ENCODE peak calls at places on chromosomes 6 and 20, in five cellular contexts. One of them, this sample, is unnamed.

GRCh38 chr20:35768731-35769664 is 2.8 kb upstream of the PHF20 start:
- DNase-seq in OCI-LY7: no peak
- DNase-seq in CD8-positive, alpha-beta T cell: peak
- DNase-seq in stomach: peak
- DNase-seq in bronchial epithelial cell: peak
- DNase-seq in this sample: peak

GRCh38 chr6:68108243-68108835 is 526.7 kb upstream of the ADGRB3 start:
- DNase-seq in OCI-LY7: no peak
- DNase-seq in CD8-positive, alpha-beta T cell: no peak
- DNase-seq in stomach: no peak
- DNase-seq in bronchial epithelial cell: peak
- DNase-seq in this sample: no peak

GRCh38 chr20:31562241-31562640 is 42.8 kb upstream of the ID1 start:
- DNase-seq in OCI-LY7: no peak
- DNase-seq in CD8-positive, alpha-beta T cell: no peak
- DNase-seq in stomach: no peak
- DNase-seq in bronchial epithelial cell: no peak
- DNase-seq in this sample: no peak

GRCh38 chr6:105992315-105992961 is 93.7 kb upstream of the PRDM1 start:
- DNase-seq in OCI-LY7: peak
- DNase-seq in CD8-positive, alpha-beta T cell: peak
- DNase-seq in stomach: peak
- DNase-seq in bronchial epithelial cell: peak
- DNase-seq in this sample: peak

GRCh38 chr6:47288245-47289090 is 21.2 kb downstream of the TNFRSF21 start:
- DNase-seq in OCI-LY7: no peak
- DNase-seq in CD8-positive, alpha-beta T cell: no peak
- DNase-seq in stomach: peak
- DNase-seq in bronchial epithelial cell: no peak
- DNase-seq in this sample: no peak

GRCh38 chr20:15653396-15654207 is 919.6 kb downstream of the KIF16B start:
- DNase-seq in OCI-LY7: no peak
- DNase-seq in CD8-positive, alpha-beta T cell: no peak
- DNase-seq in stomach: no peak
- DNase-seq in bronchial epithelial cell: no peak
- DNase-seq in this sample: no peak

GRCh38 chr20:48789781-48790544 is 37.8 kb downstream of the PREX1 start:
- DNase-seq in OCI-LY7: no peak
- DNase-seq in CD8-positive, alpha-beta T cell: no peak
- DNase-seq in stomach: no peak
- DNase-seq in bronchial epithelial cell: no peak
- DNase-seq in this sample: no peak

GRCh38 chr6:139438775-139439174 is 64.3 kb upstream of the CITED2 start:
- DNase-seq in OCI-LY7: no peak
- DNase-seq in CD8-positive, alpha-beta T cell: no peak
- DNase-seq in stomach: no peak
- DNase-seq in bronchial epithelial cell: no peak
- DNase-seq in this sample: no peak

GRCh38 chr6:87907521-87907920 is 140.1 kb upstream of the SPACA1 start:
- DNase-seq in OCI-LY7: peak
- DNase-seq in CD8-positive, alpha-beta T cell: no peak
- DNase-seq in stomach: no peak
- DNase-seq in bronchial epithelial cell: peak
- DNase-seq in this sample: no peak

GRCh38 chr20:36145877-36146707 is 8.4 kb upstream of the EPB41L1 start:
- DNase-seq in OCI-LY7: peak
- DNase-seq in CD8-positive, alpha-beta T cell: no peak
- DNase-seq in stomach: peak
- DNase-seq in bronchial epithelial cell: no peak
- DNase-seq in this sample: no peak

GRCh38 chr6:34347303-34347702 is 45.2 kb downstream of the NUDT3 start:
- DNase-seq in OCI-LY7: no peak
- DNase-seq in CD8-positive, alpha-beta T cell: no peak
- DNase-seq in stomach: no peak
- DNase-seq in bronchial epithelial cell: no peak
- DNase-seq in this sample: no peak

GRCh38 chr6:21134401-21134800 is 459.1 kb upstream of the SOX4 start:
- DNase-seq in OCI-LY7: no peak
- DNase-seq in CD8-positive, alpha-beta T cell: no peak
- DNase-seq in stomach: no peak
- DNase-seq in bronchial epithelial cell: no peak
- DNase-seq in this sample: no peak

GRCh38 chr6:149938571-149939462 is 3.0 kb upstream of the ULBP2 start:
- DNase-seq in OCI-LY7: no peak
- DNase-seq in CD8-positive, alpha-beta T cell: peak
- DNase-seq in stomach: no peak
- DNase-seq in bronchial epithelial cell: no peak
- DNase-seq in this sample: no peak

GRCh38 chr6:107677399-107677798 is 146.7 kb downstream of the SCML4 start:
- DNase-seq in OCI-LY7: no peak
- DNase-seq in CD8-positive, alpha-beta T cell: no peak
- DNase-seq in stomach: no peak
- DNase-seq in bronchial epithelial cell: no peak
- DNase-seq in this sample: no peak

GRCh38 chr6:28756555-28756918 is 167.2 kb downstream of the TRIM27 start:
- DNase-seq in OCI-LY7: no peak
- DNase-seq in CD8-positive, alpha-beta T cell: no peak
- DNase-seq in stomach: no peak
- DNase-seq in bronchial epithelial cell: no peak
- DNase-seq in this sample: no peak

GRCh38 chr6:27889628-27890315 is 22.4 kb downstream of the OR2B2 start:
- DNase-seq in OCI-LY7: peak
- DNase-seq in CD8-positive, alpha-beta T cell: no peak
- DNase-seq in stomach: no peak
- DNase-seq in bronchial epithelial cell: no peak
- DNase-seq in this sample: no peak

GRCh38 chr6:36364669-36365479 is 22.6 kb downstream of the ETV7 start:
- DNase-seq in OCI-LY7: peak
- DNase-seq in CD8-positive, alpha-beta T cell: no peak
- DNase-seq in stomach: peak
- DNase-seq in bronchial epithelial cell: peak
- DNase-seq in this sample: no peak

GRCh38 chr6:52176550-52176949 is 9.6 kb upstream of the IL17A start:
- DNase-seq in OCI-LY7: no peak
- DNase-seq in CD8-positive, alpha-beta T cell: no peak
- DNase-seq in stomach: no peak
- DNase-seq in bronchial epithelial cell: no peak
- DNase-seq in this sample: no peak

GRCh38 chr6:4884646-4885427 is 108.6 kb downstream of the CDYL start:
- DNase-seq in OCI-LY7: no peak
- DNase-seq in CD8-positive, alpha-beta T cell: no peak
- DNase-seq in stomach: no peak
- DNase-seq in bronchial epithelial cell: no peak
- DNase-seq in this sample: no peak

GRCh38 chr6:29653452-29654038 is 3.3 kb upstream of the MOG start:
- DNase-seq in OCI-LY7: peak
- DNase-seq in CD8-positive, alpha-beta T cell: no peak
- DNase-seq in stomach: peak
- DNase-seq in bronchial epithelial cell: peak
- DNase-seq in this sample: no peak

GRCh38 chr6:160048471-160048870 is 73.1 kb upstream of the SLC22A1 start:
- DNase-seq in OCI-LY7: no peak
- DNase-seq in CD8-positive, alpha-beta T cell: no peak
- DNase-seq in stomach: no peak
- DNase-seq in bronchial epithelial cell: no peak
- DNase-seq in this sample: no peak

GRCh38 chr6:365835-366234 is 25.7 kb upstream of the IRF4 start:
- DNase-seq in OCI-LY7: peak
- DNase-seq in CD8-positive, alpha-beta T cell: no peak
- DNase-seq in stomach: no peak
- DNase-seq in bronchial epithelial cell: no peak
- DNase-seq in this sample: no peak

GRCh38 chr6:13014551-13015378 is 298.2 kb downstream of the PHACTR1 start:
- DNase-seq in OCI-LY7: no peak
- DNase-seq in CD8-positive, alpha-beta T cell: no peak
- DNase-seq in stomach: no peak
- DNase-seq in bronchial epithelial cell: no peak
- DNase-seq in this sample: no peak

GRCh38 chr6:134739299-134740090 is 210.4 kb downstream of the ALDH8A1 start:
- DNase-seq in OCI-LY7: no peak
- DNase-seq in CD8-positive, alpha-beta T cell: no peak
- DNase-seq in stomach: no peak
- DNase-seq in bronchial epithelial cell: peak
- DNase-seq in this sample: no peak

GRCh38 chr6:69379518-69379917 is 417.3 kb downstream of the LMBRD1 start:
- DNase-seq in OCI-LY7: no peak
- DNase-seq in CD8-positive, alpha-beta T cell: no peak
- DNase-seq in stomach: no peak
- DNase-seq in bronchial epithelial cell: no peak
- DNase-seq in this sample: no peak

GRCh38 chr6:30955367-30956042 is 14.7 kb downstream of the MUCL3 start:
- DNase-seq in OCI-LY7: no peak
- DNase-seq in CD8-positive, alpha-beta T cell: peak
- DNase-seq in stomach: peak
- DNase-seq in bronchial epithelial cell: no peak
- DNase-seq in this sample: no peak

GRCh38 chr6:144285798-144286502 is 815 bp downstream of the UTRN start:
- DNase-seq in OCI-LY7: no peak
- DNase-seq in CD8-positive, alpha-beta T cell: peak
- DNase-seq in stomach: peak
- DNase-seq in bronchial epithelial cell: peak
- DNase-seq in this sample: peak

GRCh38 chr6:124990988-124991387 is 28.8 kb downstream of the RNF217 start:
- DNase-seq in OCI-LY7: no peak
- DNase-seq in CD8-positive, alpha-beta T cell: no peak
- DNase-seq in stomach: no peak
- DNase-seq in bronchial epithelial cell: no peak
- DNase-seq in this sample: no peak

GRCh38 chr20:25553819-25554296 is 31.5 kb downstream of the NINL start:
- DNase-seq in OCI-LY7: no peak
- DNase-seq in CD8-positive, alpha-beta T cell: no peak
- DNase-seq in stomach: no peak
- DNase-seq in bronchial epithelial cell: no peak
- DNase-seq in this sample: no peak

GRCh38 chr6:90611996-90612690 is 25.3 kb upstream of the MAP3K7 start:
- DNase-seq in OCI-LY7: no peak
- DNase-seq in CD8-positive, alpha-beta T cell: no peak
- DNase-seq in stomach: no peak
- DNase-seq in bronchial epithelial cell: no peak
- DNase-seq in this sample: no peak

DNA sequence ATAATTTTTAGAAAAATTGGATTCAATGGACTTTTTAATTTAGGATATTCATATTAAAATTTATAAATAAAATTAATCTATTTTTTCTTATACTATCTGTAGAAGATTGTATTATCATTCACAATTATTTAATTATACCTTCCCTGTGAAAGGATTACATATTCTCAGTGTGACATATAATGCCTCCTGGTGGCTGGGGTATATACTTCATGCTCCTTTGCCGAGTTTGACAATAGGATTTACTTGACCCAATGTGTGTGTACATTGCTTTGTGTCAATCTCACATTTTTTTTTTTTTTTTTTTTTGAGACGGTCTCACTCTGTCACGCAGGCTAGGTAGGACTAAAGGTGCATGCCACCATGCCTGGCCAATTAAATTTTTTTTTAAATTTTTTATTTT is 230.0 kb upstream of the CHD6 start:
- DNase-seq in OCI-LY7: no peak
- DNase-seq in CD8-positive, alpha-beta T cell: no peak
- DNase-seq in stomach: no peak
- DNase-seq in bronchial epithelial cell: no peak
- DNase-seq in this sample: no peak
- TF ChIP-seq CTCF in OCI-LY7: peak
- TF ChIP-seq CTCF in CD8-positive, alpha-beta T cell: no peak
- TF ChIP-seq CTCF in stomach: no peak
- TF ChIP-seq CTCF in bronchial epithelial cell: no peak
- TF ChIP-seq CTCF in this sample: no peak

GRCh38 chr6:169831450-169832246 is 80.2 kb downstream of the ERMARD start:
- DNase-seq in OCI-LY7: peak
- DNase-seq in CD8-positive, alpha-beta T cell: peak
- DNase-seq in stomach: peak
- DNase-seq in bronchial epithelial cell: peak
- DNase-seq in this sample: peak
- TF ChIP-seq CTCF in OCI-LY7: peak
- TF ChIP-seq CTCF in CD8-positive, alpha-beta T cell: peak
- TF ChIP-seq CTCF in stomach: peak
- TF ChIP-seq CTCF in bronchial epithelial cell: peak
- TF ChIP-seq CTCF in this sample: peak

DNA sequence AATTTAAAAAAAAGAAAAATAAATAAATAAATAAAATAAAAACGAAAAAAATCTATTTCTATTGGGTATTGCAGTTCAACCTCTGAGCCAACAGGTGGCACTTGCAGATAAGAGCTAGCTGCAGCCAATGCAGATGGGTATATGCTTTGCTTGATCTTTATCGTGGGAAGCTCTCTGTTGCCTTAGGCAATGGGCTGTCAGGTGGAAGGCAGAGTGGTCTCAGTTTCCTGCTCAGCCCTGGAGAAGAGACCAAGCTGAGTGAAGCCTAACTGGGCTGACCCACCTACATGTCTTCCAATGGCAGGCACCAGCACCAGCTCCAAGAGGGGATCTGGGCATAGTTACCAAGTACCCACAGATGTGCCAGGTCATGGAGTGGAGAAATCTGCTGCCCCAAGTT is 95.0 kb downstream of the AK9 start:
- DNase-seq in OCI-LY7: peak
- DNase-seq in CD8-positive, alpha-beta T cell: no peak
- DNase-seq in stomach: no peak
- DNase-seq in bronchial epithelial cell: peak
- DNase-seq in this sample: no peak
- TF ChIP-seq CTCF in OCI-LY7: peak
- TF ChIP-seq CTCF in CD8-positive, alpha-beta T cell: peak
- TF ChIP-seq CTCF in stomach: peak
- TF ChIP-seq CTCF in bronchial epithelial cell: peak
- TF ChIP-seq CTCF in this sample: peak

DNA sequence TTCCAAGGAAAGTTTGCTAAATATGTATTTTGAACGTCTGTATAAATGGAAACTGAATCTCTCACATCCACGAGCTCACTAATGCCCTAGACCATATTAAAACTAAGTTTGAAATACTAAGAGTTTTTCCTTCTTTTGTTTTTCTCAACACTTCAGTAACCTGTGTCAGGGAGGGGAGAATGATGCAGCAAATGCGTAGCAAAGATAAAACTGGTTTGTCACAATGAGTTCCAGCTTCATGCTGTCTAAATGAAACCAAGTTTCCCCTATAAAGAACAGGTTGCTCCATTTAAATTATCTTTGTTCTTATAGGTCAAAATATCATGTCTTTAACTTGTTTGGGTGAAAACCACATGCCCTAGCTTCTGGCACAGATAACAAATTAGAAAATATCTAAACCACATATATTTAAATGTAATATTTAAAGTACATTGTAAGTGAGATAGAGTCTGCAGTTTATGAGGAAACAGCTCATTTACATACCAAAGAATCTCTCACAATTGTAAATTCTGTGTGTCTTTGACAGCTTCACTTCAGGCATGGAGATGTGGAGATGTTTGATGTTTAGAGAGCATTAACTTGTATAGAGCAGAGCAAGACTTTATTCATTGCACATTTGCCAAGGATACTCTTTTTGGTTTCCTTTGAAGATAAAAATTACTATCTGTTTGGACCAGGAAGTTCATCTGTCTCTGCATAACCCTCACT is 7.4 kb downstream of the TRDN start:
- DNase-seq in OCI-LY7: no peak
- DNase-seq in CD8-positive, alpha-beta T cell: no peak
- DNase-seq in stomach: no peak
- DNase-seq in bronchial epithelial cell: no peak
- DNase-seq in this sample: no peak
- TF ChIP-seq CTCF in OCI-LY7: no peak
- TF ChIP-seq CTCF in CD8-positive, alpha-beta T cell: no peak
- TF ChIP-seq CTCF in stomach: no peak
- TF ChIP-seq CTCF in bronchial epithelial cell: no peak
- TF ChIP-seq CTCF in this sample: no peak

This sample was measured in osteocyte.